ENCODE peak calls at places on chromosomes 2 and 18, in seven cellular contexts. F is hepatocyte; O is IMR-90; Q is HCT116; G is DND-41; M is effector memory CD4-positive, alpha-beta T cell; C is tibial nerve. P is an unnamed sample. For H3K36me3 and H3K27me3, the result is how much of the 10 kb centered on the place peaks cover.

GRCh38 chr18:34818069-34818468 is 108.0 kb downstream of the DTNA start:
- DNase-seq in F (no peak), O (no peak), Q (no peak), G (no peak), M (no peak), C (no peak), P (no peak)

GRCh38 chr2:174331731-174332606 is 2.8 kb upstream of the SP9 start:
- DNase-seq in F (no peak), O (no peak), Q (no peak), G (no peak), M (no peak), C (no peak), P (no peak)

GRCh38 chr2:187553908-187554703 is at the start of gene TFPI:
- DNase-seq in F (peak), O (peak), Q (no peak), G (peak), M (no peak), C (peak), P (no peak)

GRCh38 chr2:37625781-37626548 is 45.5 kb downstream of the CDC42EP3 start:
- DNase-seq in F (no peak), O (peak), Q (no peak), G (peak), M (peak), C (no peak), P (peak)

GRCh38 chr2:38498039-38498438 is 104.7 kb downstream of the HNRNPLL start:
- DNase-seq in F (no peak), O (no peak), Q (no peak), G (peak), M (no peak), C (no peak), P (no peak)

GRCh38 chr2:112121682-112122254 is 16.4 kb upstream of the FBLN7 start:
- DNase-seq in F (peak), O (peak), Q (peak), G (peak), M (no peak), C (peak), P (peak)

GRCh38 chr18:44693030-44693784 is 12.5 kb downstream of the SETBP1 start:
- DNase-seq in F (no peak), O (no peak), Q (no peak), G (no peak), M (no peak), C (no peak), P (no peak)

GRCh38 chr2:95076705-95077520 is 44.7 kb downstream of the MRPS5 start:
- DNase-seq in F (peak), O (peak), Q (peak), G (peak), M (peak), C (peak), P (peak)

GRCh38 chr18:73340135-73340934 is 472.5 kb upstream of the NETO1 start:
- DNase-seq in F (no peak), O (peak), Q (no peak), G (no peak), M (no peak), C (no peak), P (no peak)

GRCh38 chr18:48794251-48794970 is 156.4 kb downstream of the SMAD7 start:
- DNase-seq in F (no peak), O (no peak), Q (no peak), G (no peak), M (no peak), C (no peak), P (no peak)

GRCh38 chr18:36633961-36634412 is 194.8 kb downstream of the TPGS2 start:
- DNase-seq in F (no peak), O (no peak), Q (no peak), G (no peak), M (no peak), C (no peak), P (no peak)

GRCh38 chr18:73661457-73661856 is 486.2 kb downstream of the FBXO15 start:
- DNase-seq in F (no peak), O (no peak), Q (no peak), G (no peak), M (no peak), C (no peak), P (no peak)

GRCh38 chr18:78506031-78506461 is 473.6 kb upstream of the SALL3 start:
- DNase-seq in F (peak), O (no peak), Q (no peak), G (no peak), M (no peak), C (no peak), P (no peak)

GRCh38 chr2:12110074-12110473 is 363.6 kb downstream of the LPIN1 start:
- DNase-seq in F (no peak), O (peak), Q (no peak), G (peak), M (no peak), C (no peak), P (no peak)

GRCh38 chr2:209771474-209772292 is at the start of gene UNC80:
- DNase-seq in F (peak), O (peak), Q (no peak), G (no peak), M (no peak), C (peak), P (no peak)

GRCh38 chr18:61549889-61550288 is 216.7 kb downstream of the CDH20 start:
- DNase-seq in F (no peak), O (no peak), Q (no peak), G (no peak), M (no peak), C (no peak), P (no peak)

GRCh38 chr2:107711941-107712340 is 114.8 kb upstream of the RGPD4 start:
- DNase-seq in F (no peak), O (no peak), Q (no peak), G (no peak), M (no peak), C (no peak), P (no peak)

GRCh38 chr18:12376034-12376717 is 851 bp downstream of the AFG3L2 start:
- DNase-seq in F (peak), O (no peak), Q (no peak), G (peak), M (no peak), C (peak), P (no peak)

GRCh38 chr2:181570833-181571661 is 85.9 kb downstream of the CERKL start:
- DNase-seq in F (no peak), O (peak), Q (no peak), G (no peak), M (no peak), C (no peak), P (no peak)

GRCh38 chr18:77162580-77162979 is 30.0 kb upstream of the MBP start:
- DNase-seq in F (peak), O (no peak), Q (no peak), G (no peak), M (no peak), C (no peak), P (no peak)

GRCh38 chr2:105256431-105257047 is 15.0 kb downstream of the GPR45 start:
- DNase-seq in F (peak), O (no peak), Q (no peak), G (no peak), M (no peak), C (no peak), P (no peak)

GRCh38 chr18:79383388-79384056 is 12.2 kb upstream of the NFATC1 start:
- DNase-seq in F (no peak), O (no peak), Q (no peak), G (no peak), M (no peak), C (no peak), P (no peak)

GRCh38 chr2:64765160-64765805 is 111.6 kb upstream of the SERTAD2 start:
- DNase-seq in F (no peak), O (no peak), Q (no peak), G (no peak), M (no peak), C (no peak), P (no peak)

GRCh38 chr2:10318345-10318744 is 15.6 kb downstream of the HPCAL1 start:
- DNase-seq in F (no peak), O (no peak), Q (no peak), G (no peak), M (no peak), C (no peak), P (no peak)

GRCh38 chr2:25483584-25484266 is 142.0 kb upstream of the DNMT3A start:
- DNase-seq in F (no peak), O (no peak), Q (no peak), G (no peak), M (no peak), C (peak), P (no peak)

GRCh38 chr2:210558708-210559107 is 2.3 kb downstream of the CPS1 start:
- DNase-seq in F (no peak), O (no peak), Q (no peak), G (no peak), M (no peak), C (no peak), P (no peak)

GRCh38 chr18:808086-808485 is 4.0 kb downstream of the YES1 start:
- DNase-seq in F (no peak), O (peak), Q (no peak), G (peak), M (no peak), C (no peak), P (no peak)

GRCh38 chr18:13289501-13290205 is 71.1 kb downstream of the LDLRAD4 start:
- DNase-seq in F (no peak), O (no peak), Q (no peak), G (no peak), M (no peak), C (no peak), P (no peak)

GRCh38 chr2:135840601-135841000 is 3.6 kb upstream of the LCT start:
- DNase-seq in F (no peak), O (no peak), Q (no peak), G (no peak), M (no peak), C (peak), P (no peak)

GRCh38 chr2:220194630-220195029 is 567.2 kb downstream of the SLC4A3 start:
- DNase-seq in F (no peak), O (no peak), Q (no peak), G (no peak), M (no peak), C (no peak), P (no peak)

GRCh38 chr2:239979243-239980023 is 45.7 kb downstream of the NDUFA10 start:
- DNase-seq in F (peak), O (no peak), Q (no peak), G (no peak), M (no peak), C (no peak), P (no peak)

GRCh38 chr2:44212301-44212700 is 43.6 kb downstream of the PPM1B start:
- DNase-seq in F (no peak), O (no peak), Q (no peak), G (no peak), M (no peak), C (no peak), P (no peak)

GRCh38 chr2:137987011-137987410 is 22.7 kb downstream of the HNMT start:
- DNase-seq in F (no peak), O (no peak), Q (no peak), G (no peak), M (no peak), C (no peak), P (no peak)

GRCh38 chr2:71714601-71715240 is 261.4 kb downstream of the DYSF start:
- DNase-seq in F (no peak), O (no peak), Q (no peak), G (no peak), M (no peak), C (no peak), P (no peak)

GRCh38 chr2:209331291-209331844 is 92.5 kb upstream of the MAP2 start:
- DNase-seq in F (peak), O (peak), Q (peak), G (no peak), M (no peak), C (no peak), P (no peak)

GRCh38 chr2:37774976-37775907 is 103.8 kb upstream of the CDC42EP3 start:
- DNase-seq in F (no peak), O (no peak), Q (no peak), G (no peak), M (no peak), C (no peak), P (no peak)

GRCh38 chr2:219250044-219250781 is 2.8 kb upstream of the TUBA4B start:
- DNase-seq in F (no peak), O (peak), Q (no peak), G (no peak), M (no peak), C (no peak), P (peak)

GRCh38 chr2:203740741-203741363 is 34.4 kb downstream of the CD28 start:
- DNase-seq in F (no peak), O (peak), Q (no peak), G (peak), M (peak), C (no peak), P (peak)

GRCh38 chr2:69943841-69944604 is 17.4 kb downstream of the ASPRV1 start:
- DNase-seq in F (no peak), O (no peak), Q (no peak), G (no peak), M (no peak), C (no peak), P (no peak)

GRCh38 chr2:120299024-120299423 is 46.4 kb downstream of the RALB start:
- DNase-seq in F (no peak), O (no peak), Q (no peak), G (no peak), M (no peak), C (no peak), P (no peak)
- H3K36me3 ChIP-seq in F (under half), O (under half), Q (under half), G (under half), M (under half), C (under half), P (under half)

GRCh38 chr2:117960231-117960630 is 53.6 kb downstream of the CCDC93 start:
- DNase-seq in F (no peak), O (peak), Q (no peak), G (no peak), M (no peak), C (no peak), P (no peak)
- H3K27me3 ChIP-seq in F (under half), O (under half), Q (under half), G (under half), M (under half), C (under half), P (under half)

DNA sequence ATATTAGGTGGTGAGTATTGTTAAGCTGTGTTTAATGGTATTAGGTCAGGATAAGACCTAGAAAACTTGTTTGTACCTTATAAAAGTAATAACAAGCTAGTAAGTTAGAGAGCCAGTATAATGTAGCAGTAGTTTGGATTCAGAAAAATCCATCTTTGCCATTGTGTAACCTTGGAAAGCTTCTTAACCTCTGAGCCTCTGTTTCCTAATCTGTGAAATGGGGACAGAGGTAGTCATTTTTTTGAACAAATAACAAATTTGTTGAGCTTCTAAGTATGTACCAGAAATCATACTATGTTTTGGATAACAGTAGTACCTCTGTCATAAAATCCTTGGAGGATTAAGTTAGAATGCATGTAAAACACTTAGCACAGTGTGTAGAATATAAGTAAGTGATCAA is 12.5 kb downstream of the GLS start:
- DNase-seq in F (no peak), O (no peak), Q (no peak), G (no peak), M (no peak), C (no peak), P (no peak)
- H3K36me3 ChIP-seq in F (under half), O (under half), Q (under half), G (half or more), M (under half), C (under half), P (under half)

DNA sequence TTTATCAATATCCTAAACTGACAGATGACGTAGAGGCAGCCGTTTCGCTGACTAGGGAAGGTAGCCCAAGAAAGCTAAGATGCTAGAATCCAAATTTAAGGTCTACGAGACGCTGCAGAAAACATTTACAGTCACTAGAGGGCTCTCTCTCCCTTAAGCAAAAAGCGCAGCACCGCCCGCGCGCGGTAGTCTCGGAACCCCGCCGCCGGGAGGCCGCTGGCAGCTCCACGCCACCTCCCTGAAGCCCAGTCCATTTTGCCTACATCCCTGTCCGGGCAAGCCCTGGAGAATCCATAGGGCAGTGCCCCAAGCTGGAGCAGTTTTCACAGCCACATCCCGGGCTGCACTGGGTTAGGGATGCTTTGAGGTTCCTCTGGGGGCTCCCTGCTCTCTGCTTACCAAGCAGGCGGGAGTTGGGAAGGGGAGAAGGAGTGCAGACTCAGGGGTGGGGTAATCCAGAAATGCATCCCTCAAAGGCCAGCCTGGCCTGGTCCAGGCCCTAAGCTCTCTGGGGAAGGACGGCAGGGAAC is 1.5 kb upstream of the DPYSL5 start:
- DNase-seq in F (peak), O (peak), Q (peak), G (peak), M (no peak), C (peak), P (peak)
- H3K27me3 ChIP-seq in F (half or more), O (half or more), Q (under half), G (under half), M (half or more), C (half or more), P (under half)

GRCh38 chr2:238183846-238184245 is 19.6 kb downstream of the ILKAP start:
- DNase-seq in F (no peak), O (peak), Q (no peak), G (no peak), M (no peak), C (no peak), P (no peak)

GRCh38 chr2:238187618-238188548 is 15.6 kb downstream of the ILKAP start:
- DNase-seq in F (no peak), O (no peak), Q (no peak), G (no peak), M (no peak), C (no peak), P (no peak)

GRCh38 chr2:238176565-238176964 is 17.8 kb downstream of the ERFE start:
- DNase-seq in F (no peak), O (peak), Q (no peak), G (no peak), M (no peak), C (no peak), P (no peak)

GRCh38 chr2:238180554-238180953 is 21.8 kb downstream of the ERFE start:
- DNase-seq in F (no peak), O (no peak), Q (no peak), G (no peak), M (no peak), C (no peak), P (no peak)

DNA sequence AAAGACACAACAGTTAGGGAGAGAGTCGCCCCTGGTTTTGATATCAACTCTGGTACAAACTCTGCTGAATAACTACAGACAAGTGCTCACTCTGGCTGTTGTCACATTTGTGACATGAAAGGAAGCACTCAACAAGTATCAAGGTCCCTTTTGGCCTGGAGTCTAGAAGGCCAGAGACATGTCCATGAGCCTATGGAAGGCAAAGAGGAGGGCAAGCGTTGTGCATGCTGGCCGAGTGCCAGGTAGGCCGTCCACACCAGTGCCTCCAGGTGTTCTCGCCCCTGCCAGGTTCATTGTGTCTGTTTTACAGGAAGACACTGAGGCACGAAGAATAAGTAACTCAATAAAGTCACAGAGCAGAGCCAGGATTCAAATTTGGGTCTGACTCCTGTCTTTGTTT is 21.1 kb downstream of the ILKAP start:
- DNase-seq in F (no peak), O (no peak), Q (no peak), G (no peak), M (no peak), C (no peak), P (no peak)
- H3K36me3 ChIP-seq in F (under half), O (half or more), Q (half or more), G (half or more), M (half or more), C (under half), P (half or more)

DNA sequence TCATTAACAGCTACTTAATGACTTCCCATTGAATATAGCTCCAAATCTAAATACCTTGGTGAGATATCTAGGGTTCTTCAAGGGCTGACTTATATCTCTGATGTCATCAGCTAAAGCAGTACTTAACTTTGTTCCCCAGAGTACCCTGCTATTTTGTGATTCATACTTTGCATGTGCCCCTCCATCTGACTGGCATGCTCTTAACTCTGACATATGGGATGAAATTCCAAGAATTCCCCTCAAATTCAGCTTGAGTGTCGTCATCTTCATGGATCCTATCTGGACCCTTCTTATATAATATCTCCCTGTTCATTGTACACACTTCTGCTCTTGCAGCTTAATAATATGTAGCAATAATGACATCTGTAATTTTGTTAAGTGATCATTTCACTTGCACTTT is 172.8 kb downstream of the WDR7 start:
- DNase-seq in F (no peak), O (no peak), Q (no peak), G (no peak), M (no peak), C (no peak), P (no peak)
- H3K27me3 ChIP-seq in F (under half), O (under half), Q (under half), G (under half), M (under half), C (under half), P (under half)

GRCh38 chr2:86081724-86082123 is 24.0 kb downstream of the POLR1A start:
- DNase-seq in F (no peak), O (no peak), Q (no peak), G (no peak), M (no peak), C (no peak), P (no peak)
- H3K36me3 ChIP-seq in F (under half), O (under half), Q (under half), G (half or more), M (under half), C (under half), P (under half)

DNA sequence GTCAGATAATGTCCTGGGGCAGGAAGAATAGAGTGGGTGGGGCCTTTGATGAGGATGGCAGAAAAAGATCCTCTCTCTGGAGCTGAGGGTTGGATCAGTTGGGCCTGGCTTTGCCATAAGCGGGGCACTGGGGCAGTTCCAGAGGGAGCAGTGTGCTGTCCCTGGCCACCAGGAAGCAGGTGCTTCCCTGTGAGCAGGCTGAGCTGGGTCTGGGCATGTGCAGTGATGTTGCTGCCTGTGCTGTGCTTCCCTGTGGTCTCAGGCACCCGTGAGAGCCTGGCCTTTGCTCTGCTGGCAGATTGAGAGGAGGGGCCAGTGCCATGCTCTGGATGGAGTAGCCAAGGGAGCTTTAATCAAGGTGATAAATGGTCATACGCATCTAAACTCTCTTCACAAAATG is 14.6 kb upstream of the NPPC start:
- DNase-seq in F (no peak), O (no peak), Q (no peak), G (no peak), M (no peak), C (no peak), P (no peak)
- H3K27me3 ChIP-seq in F (under half), O (under half), Q (under half), G (under half), M (under half), C (under half), P (under half)

GRCh38 chr2:233399306-233400225 is 45.3 kb downstream of the DGKD start:
- DNase-seq in F (no peak), O (no peak), Q (no peak), G (peak), M (peak), C (no peak), P (peak)
- H3K36me3 ChIP-seq in F (under half), O (under half), Q (under half), G (under half), M (under half), C (under half), P (under half)

P was measured in CD8-positive, alpha-beta T cell.